ENCODE peak calls at places on chromosomes 4 and X, in nine cellular contexts. J is cardiac muscle cell, V is tibial nerve, K is right lobe of liver, W is IMR-90, H is heart left ventricle, F is stomach, U is ascending aorta, O is neuronal stem cell. M is an unnamed sample. For H3K4me1 and H3K9me3, the result is how much of the 10 kb centered on the place peaks cover.

GRCh38 chrX:112808007-112808406 is 32.6 kb downstream of the AMOT start:
- DNase-seq in O (no peak), U (no peak), K (no peak), F (no peak), W (no peak), H (no peak), J (no peak), V (no peak), M (no peak)

GRCh38 chrX:153955451-153955732 is 10.9 kb upstream of the RENBP start:
- DNase-seq in F (no peak), U (no peak), V (no peak), J (no peak), W (no peak), H (no peak), O (no peak), K (no peak), M (no peak)

GRCh38 chrX:124232523-124233201 is 99.8 kb upstream of the TEX13D start:
- DNase-seq in W (no peak), O (no peak), V (no peak), K (no peak), H (no peak), U (no peak), J (no peak), F (no peak), M (no peak)

GRCh38 chr4:147054241-147054902 is 108.7 kb upstream of the TTC29 start:
- DNase-seq in H (no peak), W (no peak), K (no peak), F (no peak), O (no peak), U (no peak), J (peak), V (no peak), M (no peak)

GRCh38 chr4:87270144-87270543 is 49.7 kb upstream of the KLHL8 start:
- DNase-seq in F (no peak), U (no peak), J (peak), H (no peak), O (peak), K (no peak), V (no peak), W (peak), M (no peak)

GRCh38 chrX:120604359-120604782 is 470 bp downstream of the MCTS1 start:
- DNase-seq in J (peak), W (peak), F (no peak), H (no peak), K (no peak), V (no peak), O (no peak), U (no peak), M (peak)

GRCh38 chrX:149518236-149518635 is 13.1 kb upstream of the IDS start:
- DNase-seq in J (no peak), U (no peak), F (no peak), K (no peak), H (no peak), W (no peak), V (no peak), O (no peak), M (no peak)

GRCh38 chr4:74619931-74620702 is 174.2 kb downstream of the BTC start:
- DNase-seq in H (no peak), O (no peak), K (no peak), W (peak), F (no peak), J (peak), V (no peak), U (no peak), M (no peak)

GRCh38 chr4:74624351-74625151 is 169.8 kb downstream of the BTC start:
- DNase-seq in F (no peak), W (peak), K (no peak), J (peak), O (no peak), V (no peak), H (no peak), U (no peak), M (no peak)

GRCh38 chrX:70262952-70263567 is 3.1 kb upstream of the P2RY4 start:
- DNase-seq in W (peak), U (no peak), J (peak), O (peak), F (no peak), H (no peak), K (no peak), V (no peak), M (peak)

GRCh38 chr4:112053825-112054224 is 91.4 kb upstream of the FAM241A start:
- DNase-seq in U (no peak), F (no peak), V (no peak), H (no peak), W (no peak), J (no peak), O (no peak), K (no peak), M (no peak)

GRCh38 chr4:140150636-140150885 is 3.4 kb downstream of the MAML3 start:
- DNase-seq in U (peak), O (no peak), H (no peak), V (peak), K (peak), W (no peak), J (no peak), F (peak), M (peak)

GRCh38 chrX:42519666-42520231 is 258.2 kb downstream of the PPP1R2C start:
- DNase-seq in J (peak), U (no peak), W (peak), V (no peak), F (no peak), O (no peak), H (no peak), K (no peak), M (no peak)

GRCh38 chrX:125507119-125507518 is 187.4 kb downstream of the TEX13C start:
- DNase-seq in U (no peak), V (no peak), J (peak), O (no peak), W (no peak), K (no peak), F (no peak), H (no peak), M (no peak)

GRCh38 chrX:70434914-70435586 is 9.6 kb upstream of the DLG3 start:
- DNase-seq in H (peak), U (peak), F (peak), W (peak), V (no peak), K (no peak), J (peak), O (no peak), M (no peak)

DNA sequence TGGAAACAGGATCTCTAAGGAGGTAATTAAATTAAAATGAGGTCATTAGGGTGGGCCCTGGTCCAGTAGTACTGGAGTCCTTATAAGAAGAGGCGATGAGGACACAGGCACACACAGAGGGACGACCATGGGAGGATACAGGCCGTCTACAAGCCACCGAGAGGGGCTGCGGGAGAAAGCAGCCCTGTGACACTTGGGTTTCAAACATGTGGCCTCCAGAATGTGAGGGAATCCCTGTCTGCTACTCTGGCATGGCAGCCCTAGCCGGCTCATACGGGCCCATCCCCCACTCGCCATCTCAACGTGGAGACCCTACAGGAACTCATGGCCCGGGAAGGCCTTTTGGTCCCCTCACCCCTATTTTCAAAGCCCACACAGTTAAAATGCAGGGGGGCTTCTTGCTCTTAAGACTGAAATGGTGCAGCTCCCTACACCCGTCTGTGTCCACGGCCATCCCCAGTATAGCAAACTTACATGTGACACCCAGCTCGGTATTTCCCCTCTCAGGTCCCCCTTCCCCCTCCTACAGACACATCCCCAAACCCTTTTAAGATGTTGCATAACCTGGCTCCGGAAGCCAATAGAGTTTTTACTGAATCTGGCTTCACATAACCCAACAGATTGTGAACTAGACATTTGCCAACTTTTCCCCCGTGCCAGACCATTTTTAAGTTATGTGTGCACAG is 124.1 kb upstream of the TBL1X start:
- DNase-seq in W (peak), J (peak), H (peak), V (no peak), U (peak), O (no peak), F (peak), K (no peak), M (no peak)
- H3K4me3 ChIP-seq in W (no peak), J (no peak), H (no peak), V (peak), U (peak), O (no peak), F (no peak), K (peak), M (no peak)

GRCh38 chr4:152106781-152107321 is 346.0 kb upstream of the GATB start:
- DNase-seq in J (peak), O (no peak), K (no peak), V (no peak), U (no peak), H (no peak), F (no peak), W (no peak), M (no peak)
- H3K4me1 ChIP-seq in J (under half), O (under half), K (under half), V (under half), U (under half), H (half or more), F (under half), W (under half), M (under half)

GRCh38 chr4:48002267-48002666 is 14.2 kb downstream of the CNGA1 start:
- DNase-seq in F (no peak), K (no peak), U (no peak), V (no peak), W (no peak), O (no peak), J (no peak), H (no peak), M (no peak)

GRCh38 chr4:48005781-48006180 is 10.7 kb downstream of the CNGA1 start:
- DNase-seq in J (no peak), O (no peak), K (no peak), V (no peak), H (no peak), F (no peak), W (no peak), U (no peak), M (no peak)

GRCh38 chr4:48011722-48012121 is 4.8 kb downstream of the CNGA1 start:
- DNase-seq in J (no peak), W (no peak), F (no peak), O (no peak), K (no peak), V (no peak), U (no peak), H (no peak), M (no peak)

GRCh38 chr4:48012819-48013218 is 3.7 kb downstream of the CNGA1 start:
- DNase-seq in V (no peak), U (no peak), W (no peak), F (no peak), H (no peak), O (no peak), K (no peak), J (peak), M (no peak)

GRCh38 chr4:48008021-48008596 is 8.4 kb downstream of the CNGA1 start:
- DNase-seq in W (no peak), V (no peak), F (no peak), H (no peak), J (no peak), O (peak), K (no peak), U (no peak), M (peak)
- H3K9me3 ChIP-seq in W (under half), V (under half), F (under half), H (under half), J (under half), O (under half), K (under half), U (under half), M (under half)

DNA sequence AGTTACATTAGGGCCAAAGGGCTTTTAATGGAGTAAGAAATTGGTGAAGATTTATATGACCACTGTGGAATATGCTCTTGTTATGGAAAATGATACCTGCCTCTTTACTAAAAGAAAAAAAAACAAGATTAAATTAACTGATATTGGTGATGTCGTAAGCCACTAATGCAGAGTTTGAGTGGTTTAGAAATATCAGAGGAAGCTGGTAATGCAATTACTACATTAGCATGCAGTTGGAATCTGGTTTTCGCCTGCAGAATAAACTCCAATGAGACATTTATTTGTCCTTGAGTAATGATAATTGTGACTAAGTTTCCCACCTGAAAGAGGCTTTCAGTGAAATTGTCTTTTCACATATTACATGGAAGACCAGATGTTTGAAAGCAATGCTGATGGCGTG is 598.0 kb downstream of the GALNTL6 start:
- DNase-seq in F (no peak), J (no peak), V (no peak), W (no peak), H (no peak), K (no peak), U (no peak), O (no peak), M (no peak)
- H3K4me3 ChIP-seq in F (no peak), J (no peak), V (no peak), W (no peak), H (no peak), K (no peak), U (no peak), O (no peak), M (no peak)

DNA sequence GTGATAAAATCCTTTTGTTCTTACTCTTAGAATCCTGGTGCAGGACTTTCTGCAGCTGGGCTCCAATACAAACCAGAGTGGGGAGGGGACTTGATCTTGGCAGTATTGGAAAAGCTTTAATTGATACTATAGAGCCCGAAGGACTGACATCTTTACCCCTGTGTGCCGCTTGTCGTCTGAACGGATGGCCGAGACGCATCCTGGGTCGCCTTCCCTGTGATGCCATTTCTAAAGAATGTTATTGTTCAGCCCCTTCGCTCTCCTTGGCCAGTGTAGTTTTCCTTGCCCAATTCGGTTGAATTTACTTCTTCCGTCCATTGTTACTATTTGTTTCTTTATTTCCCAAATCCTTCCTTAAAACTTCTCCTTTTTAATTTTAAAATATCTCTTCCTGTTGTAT is 80.9 kb downstream of the CLDN34 start:
- DNase-seq in V (no peak), H (no peak), K (no peak), F (no peak), W (no peak), U (no peak), J (peak), O (peak), M (no peak)
- H3K4me1 ChIP-seq in V (under half), H (under half), K (under half), F (under half), W (under half), U (under half), J (under half), O (under half), M (under half)